ENCODE peak calls at places on chromosomes 16 and 17, in five cellular contexts. I is neuronal stem cell, Q is IMR-90, Y is mesendoderm, R is H9. F is an unnamed sample.

GRCh38 chr16:3022208-3022696 is 1.5 kb downstream of the HCFC1R1 start:
- DNase-seq in R (peak; percentile 90), Y (peak; percentile 98), I (peak; percentile 73), Q (peak; percentile 95), F (peak; percentile 95)

GRCh38 chr16:23147666-23148065 is 1.6 kb downstream of the USP31 start:
- DNase-seq in R (no peak), I (no peak), Q (no peak), Y (no peak), F (no peak)

GRCh38 chr16:11797957-11798299 is 870 bp upstream of the ZC3H7A start:
- DNase-seq in Q (no peak), I (no peak), R (no peak), Y (no peak), F (no peak)

GRCh38 chr16:27367463-27368357 is 34.3 kb upstream of the IL21R start:
- DNase-seq in Q (peak; percentile 63), I (peak; percentile 56), R (peak; percentile 81), Y (peak; percentile 78), F (peak; percentile 69)

GRCh38 chr17:34117811-34118210 is 137.3 kb upstream of the CCL2 start:
- DNase-seq in R (no peak), I (no peak), Y (peak; percentile 58), Q (no peak), F (no peak)

GRCh38 chr17:39605492-39606433 is 2.0 kb downstream of the NEUROD2 start:
- DNase-seq in I (no peak), Y (no peak), Q (no peak), R (peak; percentile 72), F (peak; percentile 35)

GRCh38 chr17:7462474-7463367 is 16.7 kb downstream of the ZBTB4 start:
- DNase-seq in Q (no peak), R (no peak), I (no peak), Y (no peak), F (no peak)

GRCh38 chr16:19105891-19106624 is 7.7 kb upstream of the ITPRIPL2 start:
- DNase-seq in I (no peak), R (no peak), Y (no peak), Q (peak; percentile 34), F (no peak)

GRCh38 chr17:80695979-80696378 is 151.3 kb downstream of the RPTOR start:
- DNase-seq in Q (no peak), I (no peak), Y (no peak), R (no peak), F (no peak)

GRCh38 chr16:81589975-81590650 is 145.5 kb downstream of the CMIP start:
- DNase-seq in Y (no peak), Q (no peak), R (no peak), I (no peak), F (no peak)

GRCh38 chr17:4230142-4230541 is 33.6 kb downstream of the ANKFY1 start:
- DNase-seq in Y (peak; percentile 94), Q (peak; percentile 97), R (no peak), I (no peak), F (peak; percentile 99)

GRCh38 chr16:15464401-15465186 is 30.2 kb downstream of the BMERB1 start:
- DNase-seq in Y (no peak), R (no peak), I (no peak), Q (peak; percentile 22), F (peak; percentile 83)

GRCh38 chr16:89581045-89581695 is 5.6 kb downstream of the CPNE7 start:
- DNase-seq in I (no peak), Q (peak; percentile 99), R (no peak), Y (peak; percentile 74), F (peak; percentile 99)

GRCh38 chr16:11398136-11398535 is 52.9 kb downstream of the RMI2 start:
- DNase-seq in Y (no peak), Q (no peak), I (no peak), R (no peak), F (no peak)

GRCh38 chr17:78340183-78340955 is 19.5 kb downstream of the SOCS3 start:
- DNase-seq in Y (no peak), Q (no peak), I (no peak), R (no peak), F (no peak)

GRCh38 chr17:31136319-31136718 is 41.5 kb downstream of the NF1 start:
- DNase-seq in R (no peak), Y (no peak), I (no peak), Q (peak; percentile 54), F (peak; percentile 62)

GRCh38 chr17:40106089-40106759 is 5.8 kb upstream of the NR1D1 start:
- DNase-seq in R (no peak), Y (no peak), Q (no peak), I (no peak), F (no peak)

DNA sequence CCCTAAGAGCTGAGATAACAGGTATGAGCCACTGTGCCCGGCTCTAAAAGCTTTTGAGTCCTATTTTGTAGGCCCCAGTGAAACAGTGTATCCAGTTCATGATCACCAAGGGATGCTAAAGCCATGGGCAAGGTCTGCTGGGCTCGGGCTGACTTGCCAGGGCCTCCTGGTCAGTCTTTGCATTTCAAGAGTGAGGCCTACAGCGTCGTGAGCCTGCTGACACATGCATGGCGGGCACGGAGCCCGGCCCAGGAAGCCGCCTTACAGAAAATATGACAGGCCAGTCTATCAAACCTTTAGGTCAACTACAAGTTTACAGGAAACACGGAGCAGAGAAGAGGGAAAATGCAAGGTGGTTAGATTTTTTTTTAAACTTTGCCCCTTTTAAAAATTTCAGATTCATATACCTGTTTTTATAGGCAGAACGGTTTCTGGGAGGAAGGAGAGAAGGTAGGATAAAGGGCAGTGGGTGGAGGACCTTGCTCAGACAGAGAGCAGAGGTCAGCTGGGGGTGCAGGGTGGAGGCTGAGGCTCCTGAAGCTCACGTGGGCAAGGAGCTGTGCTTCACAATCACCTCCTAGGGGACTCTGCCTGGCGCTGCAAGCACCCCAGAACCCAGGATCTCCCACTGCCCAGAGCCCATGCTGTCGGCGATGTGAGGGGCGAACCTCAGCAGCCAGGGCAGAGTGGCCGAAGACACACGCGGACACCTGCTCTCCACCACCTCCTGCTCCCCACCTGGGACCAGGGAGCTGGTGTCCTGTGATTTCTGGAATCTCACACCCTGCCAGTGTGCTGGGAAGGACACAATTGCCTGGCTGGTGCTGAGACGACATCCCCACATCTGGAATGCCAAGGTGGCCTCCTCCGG is 21.3 kb downstream of the C16orf95 start:
- DNase-seq in Q (no peak), Y (peak; percentile 85), R (no peak), I (no peak), F (no peak)
- H3K79me1 ChIP-seq in Q (no peaks in the 10 kb centered on the region), Y (no peaks in the 10 kb centered on the region), R (no peaks in the 10 kb centered on the region), I (no peaks in the 10 kb centered on the region), F (no peaks in the 10 kb centered on the region)

GRCh38 chr16:58518083-58518979 is 3.0 kb downstream of the SETD6 start:
- DNase-seq in R (no peak), I (no peak), Y (no peak), Q (no peak), F (no peak)
- H2BK15ac ChIP-seq in R (no peak overlapping the region), I (no peak overlapping the region), Y (no peak overlapping the region), Q (no peak overlapping the region), F (no peak overlapping the region)

GRCh38 chr17:17839792-17840707 is 3.3 kb upstream of the SREBF1 start:
- DNase-seq in I (peak; percentile 83), R (peak; percentile 98), Q (peak; percentile 78), Y (peak; percentile 94), F (peak; percentile 96)
- H3K79me1 ChIP-seq in I (peaks cover 3% of the 10 kb centered on the region), R (no peaks in the 10 kb centered on the region), Q (peaks cover 9% of the 10 kb centered on the region), Y (peaks cover 7% of the 10 kb centered on the region), F (peaks cover 3% of the 10 kb centered on the region)

GRCh38 chr17:41581366-41582060 is 5.2 kb downstream of the KRT14 start:
- DNase-seq in I (no peak), R (no peak), Q (no peak), Y (no peak), F (no peak)

GRCh38 chr17:41579484-41580243 is 7.0 kb downstream of the KRT14 start:
- DNase-seq in I (peak; percentile 91), R (peak; percentile 98), Y (peak; percentile 95), Q (peak; percentile 54), F (peak; percentile 73)

GRCh38 chr17:41580651-41581365 is 5.9 kb downstream of the KRT14 start:
- DNase-seq in Q (no peak), R (no peak), Y (no peak), I (no peak), F (no peak)

GRCh38 chr17:41578971-41579370 is 7.1 kb upstream of the KRT9 start:
- DNase-seq in Q (no peak), R (no peak), Y (no peak), I (no peak), F (no peak)

DNA sequence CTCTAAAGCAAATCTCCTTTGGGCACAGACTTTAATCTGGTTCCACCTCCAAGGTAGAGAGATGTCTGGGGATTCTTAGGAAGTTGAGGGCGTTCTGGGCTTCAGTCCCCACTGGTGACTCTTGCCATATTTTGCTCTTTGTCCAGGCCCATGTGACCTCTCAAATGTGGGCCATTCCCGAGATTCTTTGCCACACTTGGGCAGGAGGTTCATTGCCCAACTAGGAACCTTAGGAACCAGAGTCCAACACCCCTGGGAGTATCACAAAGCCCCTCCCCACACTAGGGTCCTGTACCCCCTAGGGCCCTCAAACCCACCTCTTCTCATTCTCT is 6.5 kb downstream of the KRT14 start:
- DNase-seq in R (no peak), Y (no peak), I (no peak), Q (no peak), F (no peak)
- H2BK15ac ChIP-seq in R (no peak overlapping the region), Y (no peak overlapping the region), I (no peak overlapping the region), Q (no peak overlapping the region), F (no peak overlapping the region)

DNA sequence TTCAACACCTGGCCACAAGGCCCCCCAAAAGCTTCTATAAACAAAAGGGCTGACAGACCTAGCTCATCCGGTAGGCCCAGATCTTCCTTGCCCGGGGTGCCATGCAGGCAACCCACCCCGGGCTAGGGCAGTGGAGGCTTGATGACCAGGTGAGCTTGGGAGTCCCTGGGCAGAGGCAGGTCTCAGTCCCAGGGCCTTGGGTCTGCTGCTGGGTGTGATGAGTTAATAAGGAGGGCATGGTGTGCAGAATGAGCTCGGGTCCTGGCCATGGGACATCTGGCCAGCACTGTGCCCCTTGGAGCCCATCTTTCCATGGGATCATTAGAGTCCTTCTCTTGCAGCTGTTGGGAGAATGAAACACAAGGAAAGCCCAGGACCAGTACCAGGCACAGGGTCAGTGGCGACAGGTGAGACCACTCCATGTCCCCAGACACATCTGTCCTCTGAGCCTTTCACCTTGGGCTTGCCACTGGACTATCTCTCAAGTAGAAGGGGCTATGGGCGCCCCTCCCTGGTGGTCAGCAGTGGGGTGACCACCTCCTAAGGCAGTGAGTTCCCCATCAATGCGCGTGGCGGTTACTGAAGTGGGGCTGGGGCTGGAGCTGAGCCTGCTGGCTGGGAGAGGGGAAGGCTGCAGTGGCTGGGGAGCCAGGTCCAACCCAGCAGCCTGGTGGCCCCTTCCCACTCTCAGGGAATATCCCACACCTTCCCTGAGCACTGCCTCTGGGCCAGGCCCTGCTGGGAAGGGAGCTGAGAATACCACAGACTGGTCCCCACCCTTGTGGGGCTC is 20.1 kb upstream of the MPRIP start:
- DNase-seq in R (peak; percentile 33), I (no peak), Y (no peak), Q (no peak), F (no peak)
- H3K79me1 ChIP-seq in R (no peaks in the 10 kb centered on the region), I (no peaks in the 10 kb centered on the region), Y (no peaks in the 10 kb centered on the region), Q (no peaks in the 10 kb centered on the region), F (no peaks in the 10 kb centered on the region)